ENCODE peak calls at places on chromosome 9, in ten cellular contexts. I is activated T-helper 1 cell treated with anti-CD3 and anti-CD28 coated beads, Interleukin-2, amount 50 U/mL, for 16 hours; V is HCEC 1CT; X is NB4; K is cardiac fibroblast; M is body of pancreas; Y is fibroblast of the aortic adventitia; C is aorta; H is glomerular endothelial cell; A is BJ. O is an unnamed sample.
A peak's percentile ranks its signal among the peaks of the same experiment; 100 is the strongest.

GRCh38 chr9:2466703-2467102 is 154.9 kb upstream of the VLDLR start:
- DNase-seq in H (no peak), X (no peak), V (no peak), M (peak; percentile 16), I (no peak), A (no peak), C (no peak), Y (no peak), K (no peak), O (no peak)

GRCh38 chr9:108854094-108854493 is 1.7 kb downstream of the ACTL7B start:
- DNase-seq in X (no peak), A (no peak), I (no peak), H (no peak), C (no peak), K (no peak), V (no peak), Y (no peak), M (no peak), O (no peak)

GRCh38 chr9:84937086-84937670 is 267.6 kb downstream of the NTRK2 start:
- DNase-seq in V (no peak), H (no peak), Y (no peak), K (no peak), C (no peak), I (no peak), A (no peak), M (no peak), X (no peak), O (no peak)

GRCh38 chr9:106961623-106962022 is 98.7 kb downstream of the ZNF462 start:
- DNase-seq in M (no peak), A (no peak), V (peak; percentile 66), I (no peak), C (no peak), Y (peak; percentile 19), H (no peak), X (no peak), K (no peak), O (no peak)

GRCh38 chr9:114958021-114958846 is 27.8 kb upstream of the TNFSF8 start:
- DNase-seq in I (peak; percentile 4), M (no peak), X (peak; percentile 96), H (no peak), C (peak; percentile 72), K (peak; percentile 5), Y (peak; percentile 6), V (no peak), A (no peak), O (peak; percentile 7)

GRCh38 chr9:407255-407654 is 192.6 kb downstream of the DOCK8 start:
- DNase-seq in X (no peak), A (no peak), C (no peak), V (no peak), K (peak; percentile 17), Y (peak; percentile 4), M (no peak), H (no peak), I (no peak), O (no peak)

GRCh38 chr9:114884787-114885452 is 45.5 kb downstream of the TNFSF8 start:
- DNase-seq in K (no peak), V (no peak), A (no peak), C (no peak), M (peak; percentile 22), I (no peak), X (no peak), H (no peak), Y (no peak), O (no peak)

GRCh38 chr9:64128572-64128971 is 1156.4 kb downstream of the FOXD4L5 start:
- DNase-seq in H (no peak), X (no peak), A (no peak), V (no peak), K (no peak), C (no peak), Y (no peak), I (no peak), M (no peak), O (no peak)

GRCh38 chr9:127370651-127371648 is 26.0 kb upstream of the SLC2A8 start:
- DNase-seq in I (no peak), H (no peak), V (no peak), K (no peak), Y (no peak), A (no peak), C (peak; percentile 16), M (no peak), X (no peak), O (no peak)

GRCh38 chr9:7297521-7297920 is 502.1 kb downstream of the DMAC1 start:
- DNase-seq in Y (no peak), H (no peak), V (no peak), M (no peak), X (no peak), A (no peak), I (no peak), C (no peak), K (no peak), O (no peak)

GRCh38 chr9:69200071-69200470 is 26.0 kb downstream of the TJP2 start:
- DNase-seq in M (no peak), X (peak; percentile 4), A (no peak), H (no peak), V (peak; percentile 8), C (no peak), K (no peak), I (no peak), Y (peak; percentile 42), O (no peak)

GRCh38 chr9:127114606-127115005 is 7.8 kb downstream of the ANGPTL2 start:
- DNase-seq in M (no peak), C (no peak), A (no peak), H (no peak), Y (no peak), V (no peak), K (no peak), I (no peak), X (no peak), O (no peak)

GRCh38 chr9:68777070-68777763 is 72.2 kb downstream of the PIP5K1B start:
- DNase-seq in Y (no peak), H (no peak), M (no peak), V (no peak), A (no peak), X (no peak), K (no peak), C (no peak), I (no peak), O (no peak)

GRCh38 chr9:119827126-119827525 is 457.9 kb upstream of the BRINP1 start:
- DNase-seq in X (no peak), V (no peak), A (no peak), I (no peak), H (no peak), M (no peak), C (no peak), Y (no peak), K (no peak), O (no peak)